ENCODE peak calls at places on chromosomes 5 and 9, in five cellular contexts. Y is GM10248, Z is fibroblast of lung, M is OCI-LY7, R is esophagus squamous epithelium. X is an unnamed sample.

GRCh38 chr5:158832096-158832495 is 267.6 kb downstream of the EBF1 start:
- DNase-seq in Y (no peak), Z (peak), M (no peak), R (no peak), X (no peak)

GRCh38 chr5:160479926-160480325 is 58.3 kb downstream of the PTTG1 start:
- DNase-seq in Y (no peak), Z (peak), M (no peak), R (no peak), X (no peak)

GRCh38 chr9:87479801-87480201 is 17.9 kb upstream of the DAPK1 start:
- DNase-seq in Y (peak), Z (no peak), M (peak), R (no peak), X (no peak)

GRCh38 chr9:109477269-109478203 is 20.6 kb downstream of the PTPN3 start:
- DNase-seq in Y (peak), Z (no peak), M (no peak), R (no peak), X (no peak)

GRCh38 chr5:142979636-142980035 is 209.5 kb downstream of the ARHGAP26 start:
- DNase-seq in Y (no peak), Z (no peak), M (no peak), R (no peak), X (no peak)

GRCh38 chr9:121249563-121249962 is 18.4 kb upstream of the GSN start:
- DNase-seq in Y (peak), Z (no peak), M (peak), R (no peak), X (no peak)

GRCh38 chr9:133285252-133285775 is 10.3 kb upstream of the ABO start:
- DNase-seq in Y (no peak), Z (no peak), M (no peak), R (no peak), X (no peak)

GRCh38 chr5:143985832-143986485 is 174.0 kb downstream of the HMHB1 start:
- DNase-seq in Y (no peak), Z (peak), M (no peak), R (no peak), X (no peak)

GRCh38 chr9:110255417-110256141 is 728 bp downstream of the TXN start:
- DNase-seq in Y (peak), Z (peak), M (peak), R (peak), X (peak)

GRCh38 chr9:14466429-14466818 is 152.5 kb upstream of the NFIB start:
- DNase-seq in Y (no peak), Z (no peak), M (no peak), R (no peak), X (no peak)

GRCh38 chr9:100933656-100934055 is 94.9 kb upstream of the PLPPR1 start:
- DNase-seq in Y (no peak), Z (no peak), M (no peak), R (no peak), X (peak)

GRCh38 chr9:94912700-94913249 is 186.3 kb downstream of the AOPEP start:
- DNase-seq in Y (no peak), Z (no peak), M (no peak), R (no peak), X (peak)

GRCh38 chr5:174688441-174689354 is 35.7 kb upstream of the MSX2 start:
- DNase-seq in Y (no peak), Z (no peak), M (no peak), R (no peak), X (no peak)

DNA sequence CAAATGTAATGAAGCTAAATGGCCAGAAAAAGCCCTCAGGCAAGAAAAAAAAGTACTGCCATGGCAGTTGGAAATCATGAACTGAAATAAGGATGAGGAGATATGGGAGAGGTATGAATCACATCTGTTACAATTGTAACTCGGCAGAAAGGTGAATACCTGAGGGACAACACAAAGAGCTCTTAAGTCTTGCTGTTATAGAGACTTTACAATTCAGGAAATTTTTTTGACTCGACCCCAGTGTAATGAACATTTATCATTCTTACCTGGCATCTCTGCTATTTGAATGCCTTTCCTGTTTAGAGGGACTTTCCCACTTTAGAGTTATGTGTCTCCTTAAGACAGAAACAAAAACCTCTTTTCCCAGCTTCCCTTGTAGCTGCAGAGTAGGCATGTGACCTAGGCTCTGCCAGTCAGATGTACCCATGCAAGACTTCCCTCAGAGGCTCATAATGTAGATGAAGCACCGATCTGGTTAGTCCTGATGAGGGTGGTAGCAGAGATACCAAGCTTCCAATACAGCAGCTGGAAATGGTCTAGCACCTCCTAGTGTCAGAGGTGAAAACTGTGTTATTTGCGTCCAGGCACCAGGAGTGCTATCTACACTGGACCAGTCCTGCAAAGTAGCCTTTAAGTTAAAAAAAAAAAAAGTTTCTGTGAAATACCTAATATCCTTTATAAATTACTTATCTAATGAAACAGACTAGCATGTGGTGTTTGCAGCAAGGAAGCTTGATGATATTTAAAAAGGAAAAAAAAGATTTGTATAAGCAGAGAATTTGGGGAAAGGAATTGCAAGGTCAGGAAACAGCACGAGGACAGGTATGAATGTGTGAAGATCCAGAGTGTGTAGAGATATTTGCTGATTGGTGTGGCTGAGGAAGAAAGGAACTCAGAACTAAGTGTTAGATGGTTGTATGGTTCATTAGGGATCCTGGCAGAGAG is 146.9 kb upstream of the SLC1A3 start:
- DNase-seq in Y (no peak), Z (no peak), M (peak), R (no peak), X (no peak)
- TF ChIP-seq CTCF in Y (peak), Z (peak), M (peak), R (no peak), X (peak)

GRCh38 chr5:1208743-1209551 is 7.6 kb downstream of the SLC6A19 start:
- DNase-seq in Y (no peak), Z (no peak), M (no peak), R (no peak), X (no peak)
- TF ChIP-seq CTCF in Y (peak), Z (no peak), M (peak), R (no peak), X (peak)

GRCh38 chr9:16496908-16497307 is 373.6 kb downstream of the BNC2 start:
- DNase-seq in Y (no peak), Z (no peak), M (no peak), R (no peak), X (no peak)
- TF ChIP-seq CTCF in Y (no peak), Z (no peak), M (no peak), R (no peak), X (no peak)

GRCh38 chr9:19940808-19941207 is 152.0 kb upstream of the SLC24A2 start:
- DNase-seq in Y (no peak), Z (no peak), M (no peak), R (no peak), X (no peak)

GRCh38 chr9:19948021-19948420 is 159.2 kb upstream of the SLC24A2 start:
- DNase-seq in Y (no peak), Z (no peak), M (no peak), R (no peak), X (no peak)

DNA sequence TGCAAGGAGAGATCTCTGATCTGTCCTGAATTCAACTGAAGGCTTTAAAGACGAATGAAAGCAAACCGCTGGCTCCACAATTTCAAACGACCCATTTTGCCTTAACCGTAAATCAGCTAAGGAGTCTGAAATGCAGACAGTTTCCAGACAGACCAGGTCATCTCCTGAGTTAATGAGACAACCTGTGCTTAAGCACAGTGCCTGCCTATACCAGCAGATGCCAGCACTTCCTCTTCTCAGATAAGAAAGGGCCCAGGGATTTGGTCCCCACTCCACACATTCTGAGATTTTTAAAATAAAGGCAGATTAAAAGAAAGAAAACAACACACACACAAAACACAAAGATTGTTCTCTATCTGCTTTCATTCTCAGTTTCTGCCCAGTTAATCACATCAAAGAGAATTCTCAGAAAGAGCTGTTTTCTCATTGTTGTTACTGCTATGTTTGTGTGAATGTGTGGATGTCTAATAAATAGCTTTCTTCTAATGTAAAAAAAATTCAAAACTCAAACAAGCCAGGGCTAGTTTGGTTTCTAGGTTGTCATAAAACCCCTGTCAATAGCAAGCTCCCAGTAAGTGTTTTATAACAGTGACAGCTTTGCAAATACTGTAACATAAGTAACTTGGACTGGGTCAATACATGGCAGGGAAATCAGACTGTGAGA is 157.7 kb upstream of the SLC24A2 start:
- DNase-seq in Y (no peak), Z (peak), M (peak), R (no peak), X (no peak)
- TF ChIP-seq CTCF in Y (no peak), Z (peak), M (peak), R (no peak), X (peak)

GRCh38 chr5:177022386-177023246 is at the start of gene ZNF346:
- DNase-seq in Y (peak), Z (peak), M (peak), R (peak), X (peak)
- TF ChIP-seq CTCF in Y (peak), Z (peak), M (peak), R (peak), X (peak)

X was measured in astrocyte of the cerebellum.